ENCODE peak calls at places on chromosome 17, in ten cellular contexts. M is cardiac muscle cell; Z is AG09309; A is CD8-positive, alpha-beta T cell; C is GM12865; O is body of pancreas; I is right cardiac atrium; W is IMR-90; B is AG04450; R is heart right ventricle. L is an unnamed sample.

GRCh38 chr17:75654176-75654575 is 12.8 kb downstream of the RECQL5 start:
- DNase-seq in C (no peak), B (no peak), W (no peak), Z (no peak), O (no peak), R (no peak), A (no peak), I (no peak), M (no peak), L (no peak)

GRCh38 chr17:74454197-74455024 is 12.0 kb upstream of the CD300A start:
- DNase-seq in O (peak), C (no peak), M (no peak), R (peak), W (peak), Z (no peak), B (peak), I (peak), A (peak), L (no peak)

GRCh38 chr17:2214047-2214717 is 89.4 kb downstream of the SMG6 start:
- DNase-seq in O (peak), M (peak), I (peak), W (peak), Z (no peak), R (peak), A (no peak), C (no peak), B (peak), L (no peak)

GRCh38 chr17:57512258-57512657 is 232.8 kb downstream of the CCDC182 start:
- DNase-seq in B (no peak), O (no peak), I (no peak), Z (no peak), C (no peak), A (no peak), M (no peak), W (no peak), R (no peak), L (no peak)

GRCh38 chr17:15321556-15322250 is 19.7 kb downstream of the TEKT3 start:
- DNase-seq in R (no peak), Z (no peak), I (no peak), A (no peak), C (no peak), M (no peak), B (peak), O (no peak), W (peak), L (no peak)

GRCh38 chr17:57406131-57406980 is 150.0 kb downstream of the MSI2 start:
- DNase-seq in O (no peak), M (peak), C (no peak), I (peak), Z (peak), W (peak), A (no peak), B (no peak), R (no peak), L (no peak)

GRCh38 chr17:18965530-18966236 is 13.7 kb downstream of the SLC5A10 start:
- DNase-seq in Z (no peak), B (no peak), R (no peak), A (no peak), I (peak), W (no peak), C (no peak), O (peak), M (no peak), L (no peak)

GRCh38 chr17:30443721-30444120 is 33.5 kb upstream of the GOSR1 start:
- DNase-seq in C (no peak), W (no peak), Z (no peak), O (no peak), R (no peak), M (no peak), B (no peak), A (no peak), I (no peak), L (no peak)

GRCh38 chr17:814371-814770 is 32.2 kb downstream of the MRM3 start:
- DNase-seq in A (no peak), R (no peak), M (no peak), I (no peak), B (no peak), Z (no peak), C (no peak), W (no peak), O (no peak), L (no peak)

GRCh38 chr17:37791434-37791833 is 46.6 kb upstream of the HNF1B start:
- DNase-seq in A (peak), O (peak), W (peak), Z (peak), B (no peak), I (no peak), R (no peak), M (no peak), C (peak), L (peak)

GRCh38 chr17:55056530-55056929 is 88.0 kb downstream of the STXBP4 start:
- DNase-seq in Z (no peak), M (no peak), O (peak), A (no peak), C (no peak), I (no peak), B (no peak), R (no peak), W (no peak), L (peak)

GRCh38 chr17:63696381-63696961 is 3.5 kb downstream of the LIMD2 start:
- DNase-seq in B (no peak), Z (no peak), C (peak), A (peak), R (no peak), M (peak), I (peak), W (no peak), O (peak), L (peak)

GRCh38 chr17:38748329-38749221 is at the start of gene PCGF2:
- DNase-seq in A (no peak), M (peak), Z (no peak), R (peak), O (peak), C (peak), B (peak), W (peak), I (peak), L (peak)

GRCh38 chr17:15998031-15998574 is 1.4 kb downstream of the ZSWIM7 start:
- DNase-seq in C (no peak), M (no peak), O (no peak), A (no peak), B (no peak), R (no peak), Z (no peak), W (no peak), I (no peak), L (no peak)

GRCh38 chr17:27294689-27295630 is 1.0 kb downstream of the WSB1 start:
- DNase-seq in Z (peak), C (peak), R (no peak), W (peak), A (peak), I (peak), B (no peak), O (peak), M (peak), L (peak)

GRCh38 chr17:685006-685405 is 29.6 kb downstream of the VPS53 start:
- DNase-seq in A (no peak), R (no peak), W (no peak), C (no peak), O (no peak), M (no peak), Z (no peak), B (no peak), I (no peak), L (no peak)

GRCh38 chr17:41585301-41585700 is 1.4 kb downstream of the KRT14 start:
- DNase-seq in A (no peak), Z (no peak), R (no peak), W (no peak), C (no peak), M (peak), B (no peak), I (no peak), O (no peak), L (no peak)

GRCh38 chr17:73533127-73533526 is 111.1 kb downstream of the SDK2 start:
- DNase-seq in A (no peak), W (no peak), O (no peak), B (no peak), M (no peak), I (peak), R (peak), Z (no peak), C (no peak), L (no peak)

GRCh38 chr17:51805220-51805619 is 353.3 kb downstream of the CA10 start:
- DNase-seq in B (no peak), O (no peak), I (no peak), C (no peak), R (no peak), A (no peak), W (no peak), Z (no peak), M (no peak), L (no peak)

GRCh38 chr17:36650096-36650764 is 48.8 kb downstream of the MRM1 start:
- DNase-seq in O (no peak), B (no peak), M (no peak), W (no peak), I (no peak), A (no peak), R (no peak), C (no peak), Z (no peak), L (no peak)

GRCh38 chr17:11554042-11554441 is 44.2 kb upstream of the DNAH9 start:
- DNase-seq in M (no peak), O (no peak), R (no peak), A (no peak), C (no peak), Z (no peak), B (no peak), I (no peak), W (no peak), L (no peak)

GRCh38 chr17:62876063-62876462 is 67.9 kb upstream of the MARCHF10 start:
- DNase-seq in M (no peak), O (no peak), R (no peak), W (peak), C (no peak), I (no peak), B (no peak), A (no peak), Z (no peak), L (no peak)

GRCh38 chr17:49610883-49611584 is 35.4 kb downstream of the NXPH3 start:
- DNase-seq in O (peak), W (no peak), A (no peak), I (no peak), R (no peak), B (no peak), C (no peak), Z (no peak), M (no peak), L (no peak)

GRCh38 chr17:15398291-15398690 is 56.9 kb upstream of the TEKT3 start:
- DNase-seq in R (no peak), I (no peak), M (no peak), Z (no peak), O (peak), A (no peak), B (no peak), C (no peak), W (peak), L (no peak)

GRCh38 chr17:8552582-8553320 is 77.8 kb downstream of the MYH10 start:
- DNase-seq in C (no peak), W (peak), R (no peak), M (peak), A (no peak), B (no peak), Z (peak), I (no peak), O (no peak), L (no peak)

GRCh38 chr17:59764292-59764741 is 56.9 kb downstream of the VMP1 start:
- DNase-seq in C (no peak), I (no peak), Z (no peak), O (no peak), W (peak), M (no peak), A (no peak), R (no peak), B (no peak), L (no peak)

GRCh38 chr17:63124536-63124935 is 158.5 kb downstream of the TANC2 start:
- DNase-seq in B (no peak), M (no peak), C (no peak), A (no peak), Z (no peak), I (no peak), R (no peak), W (no peak), O (no peak), L (no peak)

GRCh38 chr17:30838187-30838807 is 6.5 kb downstream of the ATAD5 start:
- DNase-seq in M (no peak), W (no peak), R (no peak), Z (no peak), A (no peak), I (no peak), C (no peak), O (no peak), B (no peak), L (no peak)

GRCh38 chr17:9937164-9937835 is 32.2 kb upstream of the RCVRN start:
- DNase-seq in W (no peak), B (no peak), A (no peak), O (peak), Z (peak), M (no peak), R (peak), C (no peak), I (peak), L (no peak)

GRCh38 chr17:9725575-9725974 is 65.8 kb downstream of the DHRS7C start:
- DNase-seq in R (no peak), Z (no peak), I (no peak), W (no peak), M (no peak), B (no peak), A (no peak), C (no peak), O (no peak), L (no peak)

GRCh38 chr17:61578645-61579044 is 12.4 kb downstream of the NACA2 start:
- DNase-seq in M (no peak), A (no peak), C (no peak), I (no peak), Z (no peak), O (no peak), B (no peak), R (no peak), W (no peak), L (no peak)

GRCh38 chr17:75094871-75095399 is 7.2 kb downstream of the SLC16A5 start:
- DNase-seq in W (no peak), R (no peak), Z (no peak), M (no peak), I (peak), B (no peak), O (no peak), A (no peak), C (no peak), L (peak)

GRCh38 chr17:63279498-63280230 is 166.4 kb downstream of the CYB561 start:
- DNase-seq in B (no peak), I (no peak), R (no peak), M (no peak), Z (peak), O (no peak), W (peak), A (no peak), C (no peak), L (no peak)

GRCh38 chr17:16444258-16444886 is 29.0 kb downstream of the TRPV2 start:
- DNase-seq in O (peak), B (no peak), I (no peak), Z (no peak), W (no peak), M (no peak), C (peak), R (no peak), A (no peak), L (peak)

GRCh38 chr17:54948380-54948779 is 20.1 kb downstream of the COX11 start:
- DNase-seq in A (no peak), Z (peak), W (peak), I (no peak), C (peak), M (no peak), O (no peak), R (no peak), B (peak), L (no peak)

GRCh38 chr17:48498168-48498840 is 32.5 kb downstream of the HOXB1 start:
- DNase-seq in C (no peak), B (no peak), M (no peak), A (no peak), W (no peak), O (no peak), R (no peak), Z (no peak), I (no peak), L (no peak)

GRCh38 chr17:50817142-50817751 is 18.1 kb upstream of the WFIKKN2 start:
- DNase-seq in C (peak), O (peak), B (no peak), M (peak), A (peak), I (peak), W (no peak), R (peak), Z (no peak), L (peak)

GRCh38 chr17:38465420-38466345 is 37.4 kb downstream of the ARHGAP23 start:
- DNase-seq in B (no peak), Z (no peak), W (peak), M (no peak), O (peak), A (no peak), I (peak), R (peak), C (no peak), L (peak)

GRCh38 chr17:74870512-74870911 is 2.3 kb downstream of the FDXR start:
- DNase-seq in W (peak), B (no peak), R (no peak), Z (no peak), I (peak), M (no peak), A (no peak), C (no peak), O (no peak), L (no peak)

GRCh38 chr17:77247048-77247541 is 106.3 kb downstream of the SEC14L1 start:
- DNase-seq in C (peak), W (peak), R (peak), I (peak), M (peak), A (peak), B (peak), Z (no peak), O (peak), L (peak)
- H3K4me3 ChIP-seq in C (peak), W (peak), R (peak), I (peak), M (peak), A (peak), B (peak), Z (peak), O (peak), L (peak)

DNA sequence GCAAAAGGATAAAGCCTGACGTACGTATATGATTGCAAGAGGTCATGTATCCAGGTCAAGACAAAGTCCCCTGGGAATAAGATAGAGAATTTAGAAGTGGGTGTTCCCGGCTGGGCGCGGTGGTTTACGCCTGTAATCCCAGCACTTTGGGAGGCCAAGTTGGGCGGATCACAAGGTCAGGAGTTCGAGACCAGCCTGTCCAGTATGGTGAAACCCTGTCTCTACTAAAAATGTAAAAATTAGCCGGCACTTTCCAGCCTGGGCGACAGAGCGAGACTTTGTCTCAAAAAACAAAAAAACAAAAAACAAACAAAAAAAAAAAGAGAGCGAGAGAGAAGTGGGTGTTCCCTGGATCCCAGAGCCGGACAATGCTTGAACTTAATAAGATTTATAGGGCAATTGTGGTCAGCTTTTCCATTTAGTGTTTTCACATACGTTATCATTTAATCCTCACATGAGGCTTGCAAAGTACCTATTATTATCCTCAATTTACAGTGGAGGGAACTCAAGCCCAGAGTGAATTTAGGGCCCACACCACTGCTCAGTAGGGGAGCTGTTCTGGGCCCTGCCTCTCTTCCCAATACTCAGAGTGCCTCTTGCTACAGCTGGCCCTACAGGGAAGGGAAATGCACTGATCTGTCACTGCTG is 481 bp upstream of the GLTPD2 start:
- DNase-seq in O (no peak), Z (no peak), R (no peak), A (no peak), W (no peak), B (no peak), C (no peak), M (no peak), I (no peak), L (no peak)
- H3K4me3 ChIP-seq in O (no peak), Z (no peak), R (no peak), A (no peak), W (no peak), B (no peak), C (no peak), M (peak), I (no peak), L (peak)

GRCh38 chr17:82372591-82373452 is 1.3 kb downstream of the UTS2R start:
- DNase-seq in R (no peak), M (no peak), A (no peak), Z (no peak), B (no peak), W (no peak), C (no peak), O (peak), I (peak), L (no peak)
- H3K4me3 ChIP-seq in R (peak), M (peak), A (no peak), Z (no peak), B (no peak), W (no peak), C (no peak), O (no peak), I (no peak), L (no peak)

DNA sequence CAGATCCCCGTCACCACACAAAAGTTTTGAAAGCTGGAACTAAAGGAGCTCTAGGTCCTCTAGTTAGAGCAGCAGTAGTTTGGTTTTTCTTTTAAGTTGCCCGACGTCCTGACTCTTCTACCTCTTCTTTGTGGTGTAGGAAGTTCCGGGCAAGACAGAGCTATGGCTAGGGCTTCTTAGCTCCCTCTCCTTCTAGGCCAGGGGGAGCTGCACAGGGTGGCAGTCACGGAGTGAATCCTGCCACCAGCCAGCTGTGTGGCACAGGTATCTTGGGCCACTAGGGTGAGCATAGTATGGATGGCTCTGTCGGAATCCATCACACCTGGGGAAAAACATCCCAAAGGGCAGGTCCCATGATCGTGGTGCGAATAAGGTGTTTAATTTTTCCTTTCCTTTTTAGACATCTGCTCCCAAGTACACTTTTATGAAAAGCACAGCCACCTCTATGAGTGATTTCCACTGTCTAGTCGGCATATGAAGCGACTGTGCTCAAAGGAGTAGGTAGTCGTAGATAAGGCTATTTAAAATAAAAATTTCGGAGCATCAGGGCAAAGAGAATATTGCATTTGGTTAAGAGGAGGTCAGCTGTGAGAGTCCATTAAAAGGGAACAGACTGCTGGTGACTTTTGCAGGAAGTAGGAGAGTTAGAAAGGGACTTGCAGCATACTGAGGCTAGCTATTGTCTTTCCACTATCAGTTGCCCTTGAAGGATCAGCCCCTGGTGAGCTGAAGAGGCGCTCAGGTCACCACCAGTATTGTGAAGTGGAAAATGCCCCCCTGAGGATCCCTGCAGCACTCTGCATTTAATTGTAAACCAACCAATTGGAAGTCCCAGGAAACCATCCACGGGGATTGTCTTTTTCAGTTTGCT is 2.1 kb downstream of the PRKCA start:
- DNase-seq in Z (no peak), B (no peak), M (peak), O (no peak), C (no peak), A (no peak), W (no peak), I (no peak), R (no peak), L (no peak)
- H3K4me3 ChIP-seq in Z (peak), B (peak), M (peak), O (no peak), C (no peak), A (peak), W (peak), I (peak), R (peak), L (peak)

GRCh38 chr17:81397314-81398169 is 2.3 kb downstream of the BAHCC1 start:
- DNase-seq in I (peak), C (no peak), A (no peak), R (no peak), W (peak), B (no peak), Z (no peak), M (peak), O (no peak), L (peak)
- H3K4me3 ChIP-seq in I (peak), C (no peak), A (no peak), R (peak), W (peak), B (peak), Z (peak), M (peak), O (peak), L (peak)

GRCh38 chr17:77320046-77320445 is 179.3 kb downstream of the SEC14L1 start:
- DNase-seq in W (peak), I (peak), O (no peak), A (no peak), B (no peak), R (no peak), Z (no peak), M (no peak), C (no peak), L (no peak)
- H3K4me3 ChIP-seq in W (peak), I (peak), O (no peak), A (no peak), B (peak), R (peak), Z (peak), M (no peak), C (peak), L (peak)